ENCODE peak calls at places on chromosome 18, in nine cellular contexts. K, O, Q, E, G, X, C, Y and V are unnamed samples.

GRCh38 chr18:58516514-58517285 is 112.2 kb downstream of the ALPK2 start:
- DNase-seq in K (no peak), O (no peak), Q (no peak), E (no peak), G (no peak), X (no peak), C (no peak), Y (no peak), V (no peak)

GRCh38 chr18:59109375-59109774 is 30.3 kb upstream of the SEC11C start:
- DNase-seq in K (no peak), O (no peak), Q (peak), E (no peak), G (no peak), X (no peak), C (no peak), Y (no peak), V (no peak)

GRCh38 chr18:40949138-40949949 is 1005.7 kb upstream of the PIK3C3 start:
- DNase-seq in K (no peak), O (no peak), Q (peak), E (no peak), G (no peak), X (no peak), C (no peak), Y (no peak), V (no peak)

GRCh38 chr18:54134053-54134452 is 90.4 kb downstream of the MBD2 start:
- DNase-seq in K (no peak), O (no peak), Q (no peak), E (no peak), G (no peak), X (no peak), C (no peak), Y (no peak), V (no peak)

GRCh38 chr18:27780061-27780740 is 396.7 kb downstream of the CDH2 start:
- DNase-seq in K (no peak), O (no peak), Q (no peak), E (no peak), G (no peak), X (no peak), C (no peak), Y (no peak), V (no peak)

GRCh38 chr18:64238076-64238475 is 89.2 kb upstream of the LINC00305 start:
- DNase-seq in K (no peak), O (no peak), Q (no peak), E (no peak), G (no peak), X (no peak), C (no peak), Y (peak), V (no peak)

GRCh38 chr18:55221577-55221976 is 262.3 kb upstream of the CCDC68 start:
- DNase-seq in K (no peak), O (no peak), Q (no peak), E (no peak), G (no peak), X (no peak), C (no peak), Y (no peak), V (no peak)

GRCh38 chr18:48166336-48166875 is 235.9 kb upstream of the SMAD2 start:
- DNase-seq in K (no peak), O (peak), Q (no peak), E (no peak), G (no peak), X (no peak), C (no peak), Y (no peak), V (no peak)

GRCh38 chr18:1394966-1395365 is 490.3 kb downstream of the ADCYAP1 start:
- DNase-seq in K (no peak), O (no peak), Q (no peak), E (no peak), G (no peak), X (no peak), C (no peak), Y (no peak), V (no peak)

GRCh38 chr18:39519741-39520140 is 1954.1 kb upstream of the CELF4 start:
- DNase-seq in K (no peak), O (no peak), Q (no peak), E (no peak), G (no peak), X (no peak), C (no peak), Y (no peak), V (no peak)

GRCh38 chr18:44859263-44859662 is 178.6 kb downstream of the SETBP1 start:
- DNase-seq in K (no peak), O (no peak), Q (no peak), E (no peak), G (no peak), X (no peak), C (no peak), Y (no peak), V (no peak)

GRCh38 chr18:25814841-25815458 is 275.5 kb downstream of the SS18 start:
- DNase-seq in K (no peak), O (no peak), Q (no peak), E (no peak), G (no peak), X (no peak), C (no peak), Y (no peak), V (no peak)

GRCh38 chr18:54717673-54718435 is 110.4 kb upstream of the RAB27B start:
- DNase-seq in K (no peak), O (no peak), Q (peak), E (no peak), G (peak), X (no peak), C (peak), Y (peak), V (peak)

GRCh38 chr18:55264108-55264507 is 304.8 kb upstream of the CCDC68 start:
- DNase-seq in K (no peak), O (no peak), Q (peak), E (no peak), G (no peak), X (no peak), C (no peak), Y (no peak), V (no peak)

GRCh38 chr18:25563816-25564370 is 211.9 kb upstream of the ZNF521 start:
- DNase-seq in K (no peak), O (no peak), Q (no peak), E (no peak), G (no peak), X (no peak), C (no peak), Y (no peak), V (no peak)

GRCh38 chr18:76387608-76388007 is 107.4 kb downstream of the ZNF516 start:
- DNase-seq in K (no peak), O (peak), Q (no peak), E (no peak), G (peak), X (no peak), C (no peak), Y (no peak), V (no peak)